ENCODE peak calls at places on chromosomes 12 and 14, in five cellular contexts. B is B cell, U is SK-N-SH, O is GM12878, Y is astrocyte of the spinal cord. S is an unnamed sample.

GRCh38 chr14:22848391-22849164 is 12.2 kb downstream of the MMP14 start:
- DNase-seq in B (peak), U (peak), O (no peak), Y (peak), S (peak)

GRCh38 chr14:69079188-69079742 is 73.7 kb downstream of the DCAF5 start:
- DNase-seq in B (no peak), U (no peak), O (no peak), Y (peak), S (no peak)

GRCh38 chr12:67222302-67222701 is 46.9 kb upstream of the CAND1 start:
- DNase-seq in B (no peak), U (no peak), O (no peak), Y (peak), S (no peak)

GRCh38 chr14:55152052-55152753 is 23.2 kb downstream of the LGALS3 start:
- DNase-seq in B (no peak), U (no peak), O (no peak), Y (no peak), S (no peak)

GRCh38 chr12:22409071-22409951 is 74.8 kb upstream of the ST8SIA1 start:
- DNase-seq in B (no peak), U (no peak), O (peak), Y (peak), S (no peak)

GRCh38 chr14:56474419-56475022 is 105.1 kb upstream of the TMEM260 start:
- DNase-seq in B (peak), U (peak), O (no peak), Y (peak), S (peak)

GRCh38 chr12:108724054-108724889 is 7.0 kb downstream of the CORO1C start:
- DNase-seq in B (peak), U (no peak), O (no peak), Y (peak), S (no peak)

GRCh38 chr14:73997944-73998451 is 21.1 kb downstream of the ENTPD5 start:
- DNase-seq in B (no peak), U (no peak), O (no peak), Y (no peak), S (no peak)

GRCh38 chr12:42686514-42687172 is 97.1 kb upstream of the PRICKLE1 start:
- DNase-seq in B (no peak), U (no peak), O (no peak), Y (no peak), S (no peak)

GRCh38 chr12:98893126-98893525 is 248.0 kb downstream of the APAF1 start:
- DNase-seq in B (no peak), U (peak), O (no peak), Y (no peak), S (no peak)

GRCh38 chr12:102992297-102992696 is 34.8 kb downstream of the ASCL1 start:
- DNase-seq in B (no peak), U (no peak), O (peak), Y (no peak), S (no peak)

GRCh38 chr12:117820216-117820907 is 148.4 kb downstream of the KSR2 start:
- DNase-seq in B (no peak), U (peak), O (no peak), Y (no peak), S (no peak)

GRCh38 chr12:59115526-59115925 is 195.2 kb upstream of the LRIG3 start:
- DNase-seq in B (no peak), U (no peak), O (no peak), Y (no peak), S (peak)

GRCh38 chr12:6078378-6079083 is 45.9 kb downstream of the VWF start:
- DNase-seq in B (no peak), U (no peak), O (no peak), Y (peak), S (no peak)

GRCh38 chr12:52645982-52646381 is 6.0 kb downstream of the KRT2 start:
- DNase-seq in B (no peak), U (no peak), O (no peak), Y (no peak), S (no peak)

GRCh38 chr12:28409892-28410291 is 219.6 kb downstream of the CCDC91 start:
- DNase-seq in B (no peak), U (no peak), O (no peak), Y (peak), S (no peak)

GRCh38 chr12:57771271-57771872 is 533 bp downstream of the METTL1 start:
- DNase-seq in B (peak), U (peak), O (peak), Y (no peak), S (peak)

GRCh38 chr12:1691123-1692007 is 495 bp downstream of the ADIPOR2 start:
- DNase-seq in B (no peak), U (no peak), O (no peak), Y (peak), S (no peak)

GRCh38 chr14:30624132-30624423 is 2.0 kb downstream of the SCFD1 start:
- DNase-seq in B (no peak), U (no peak), O (no peak), Y (no peak), S (no peak)

GRCh38 chr14:51593397-51593796 is 58.3 kb upstream of the FRMD6 start:
- DNase-seq in B (no peak), U (no peak), O (peak), Y (no peak), S (no peak)

GRCh38 chr12:117035287-117035686 is 63.9 kb downstream of the TESC start:
- DNase-seq in B (no peak), U (no peak), O (no peak), Y (no peak), S (no peak)

GRCh38 chr14:78403278-78403815 is 233.2 kb downstream of the NRXN3 start:
- DNase-seq in B (no peak), U (no peak), O (peak), Y (peak), S (no peak)

GRCh38 chr14:37819155-37820015 is 224.0 kb downstream of the TTC6 start:
- DNase-seq in B (no peak), U (no peak), O (no peak), Y (peak), S (peak)

GRCh38 chr14:61188196-61188595 is 92.9 kb downstream of the TMEM30B start:
- DNase-seq in B (no peak), U (no peak), O (no peak), Y (no peak), S (no peak)

GRCh38 chr12:43396671-43397070 is 155.3 kb downstream of the ADAMTS20 start:
- DNase-seq in B (no peak), U (no peak), O (no peak), Y (no peak), S (no peak)

GRCh38 chr12:11664101-11664500 is 14.6 kb downstream of the ETV6 start:
- DNase-seq in B (no peak), U (no peak), O (no peak), Y (no peak), S (no peak)

GRCh38 chr14:96711559-96712267 is 85.5 kb upstream of the VRK1 start:
- DNase-seq in B (no peak), U (no peak), O (no peak), Y (no peak), S (no peak)

GRCh38 chr12:2138871-2139308 is 86.1 kb downstream of the CACNA1C start:
- DNase-seq in B (no peak), U (no peak), O (no peak), Y (peak), S (no peak)

GRCh38 chr12:6368906-6369525 is 6.3 kb downstream of the SCNN1A start:
- DNase-seq in B (no peak), U (no peak), O (no peak), Y (no peak), S (no peak)

GRCh38 chr12:32482226-32482625 is 82.9 kb downstream of the FGD4 start:
- DNase-seq in B (no peak), U (no peak), O (peak), Y (no peak), S (no peak)

GRCh38 chr12:89073027-89073398 is 279.3 kb downstream of the DUSP6 start:
- DNase-seq in B (no peak), U (no peak), O (no peak), Y (peak), S (peak)

GRCh38 chr14:29637406-29637805 is 290.2 kb downstream of the PRKD1 start:
- DNase-seq in B (no peak), U (no peak), O (no peak), Y (peak), S (peak)

GRCh38 chr14:72745991-72746980 is 147.6 kb downstream of the DPF3 start:
- DNase-seq in B (no peak), U (no peak), O (no peak), Y (peak), S (peak)

GRCh38 chr12:18998343-18999270 is 130.9 kb upstream of the PLEKHA5 start:
- DNase-seq in B (no peak), U (peak), O (no peak), Y (peak), S (peak)

GRCh38 chr12:44875954-44876553 is at the start of gene NELL2:
- DNase-seq in B (peak), U (peak), O (no peak), Y (peak), S (no peak)

GRCh38 chr14:100540141-100540925 is 46.9 kb downstream of the BEGAIN start:
- DNase-seq in B (no peak), U (peak), O (no peak), Y (no peak), S (no peak)

GRCh38 chr14:94332063-94332583 is 9.0 kb upstream of the SERPINA6 start:
- DNase-seq in B (no peak), U (no peak), O (no peak), Y (no peak), S (no peak)

GRCh38 chr14:94330857-94331256 is 7.7 kb upstream of the SERPINA6 start:
- DNase-seq in B (no peak), U (no peak), O (no peak), Y (no peak), S (no peak)

GRCh38 chr14:94331462-94331861 is 8.3 kb upstream of the SERPINA6 start:
- DNase-seq in B (no peak), U (no peak), O (no peak), Y (no peak), S (no peak)

GRCh38 chr14:94330432-94330831 is 7.3 kb upstream of the SERPINA6 start:
- DNase-seq in B (no peak), U (no peak), O (no peak), Y (no peak), S (no peak)

GRCh38 chr14:94332587-94332986 is 9.5 kb upstream of the SERPINA6 start:
- DNase-seq in B (no peak), U (no peak), O (no peak), Y (no peak), S (no peak)
- TF ChIP-seq CTCF in B (no peak), U (no peak), O (no peak), Y (no peak), S (no peak)

GRCh38 chr14:34875031-34875922 is at the start of gene BAZ1A:
- DNase-seq in B (peak), U (peak), O (peak), Y (peak), S (peak)
- TF ChIP-seq CTCF in B (no peak), U (peak), O (no peak), Y (no peak), S (peak)

GRCh38 chr12:92928431-92928961 is 599 bp downstream of the EEA1 start:
- DNase-seq in B (peak), U (peak), O (no peak), Y (no peak), S (peak)

GRCh38 chr12:92927436-92928116 is 1.5 kb downstream of the EEA1 start:
- DNase-seq in B (no peak), U (no peak), O (no peak), Y (peak), S (peak)

GRCh38 chr12:92929957-92930356 is 862 bp upstream of the EEA1 start:
- DNase-seq in B (no peak), U (no peak), O (no peak), Y (peak), S (no peak)

GRCh38 chr12:92930421-92930820 is 1.3 kb upstream of the EEA1 start:
- DNase-seq in B (no peak), U (no peak), O (no peak), Y (no peak), S (no peak)

GRCh38 chr12:92928962-92929915 is at the start of gene EEA1:
- DNase-seq in B (peak), U (peak), O (peak), Y (peak), S (peak)
- TF ChIP-seq CTCF in B (no peak), U (peak), O (peak), Y (peak), S (peak)

GRCh38 chr12:123762715-123763052 is 583 bp downstream of the DNAH10 start:
- DNase-seq in B (no peak), U (no peak), O (no peak), Y (no peak), S (no peak)

GRCh38 chr12:123765504-123766035 is 3.5 kb downstream of the DNAH10 start:
- DNase-seq in B (no peak), U (no peak), O (no peak), Y (no peak), S (no peak)

GRCh38 chr12:123764109-123764508 is 2.0 kb downstream of the DNAH10 start:
- DNase-seq in B (no peak), U (no peak), O (no peak), Y (no peak), S (no peak)

GRCh38 chr12:123763093-123763492 is 992 bp downstream of the DNAH10 start:
- DNase-seq in B (no peak), U (no peak), O (no peak), Y (no peak), S (no peak)

DNA sequence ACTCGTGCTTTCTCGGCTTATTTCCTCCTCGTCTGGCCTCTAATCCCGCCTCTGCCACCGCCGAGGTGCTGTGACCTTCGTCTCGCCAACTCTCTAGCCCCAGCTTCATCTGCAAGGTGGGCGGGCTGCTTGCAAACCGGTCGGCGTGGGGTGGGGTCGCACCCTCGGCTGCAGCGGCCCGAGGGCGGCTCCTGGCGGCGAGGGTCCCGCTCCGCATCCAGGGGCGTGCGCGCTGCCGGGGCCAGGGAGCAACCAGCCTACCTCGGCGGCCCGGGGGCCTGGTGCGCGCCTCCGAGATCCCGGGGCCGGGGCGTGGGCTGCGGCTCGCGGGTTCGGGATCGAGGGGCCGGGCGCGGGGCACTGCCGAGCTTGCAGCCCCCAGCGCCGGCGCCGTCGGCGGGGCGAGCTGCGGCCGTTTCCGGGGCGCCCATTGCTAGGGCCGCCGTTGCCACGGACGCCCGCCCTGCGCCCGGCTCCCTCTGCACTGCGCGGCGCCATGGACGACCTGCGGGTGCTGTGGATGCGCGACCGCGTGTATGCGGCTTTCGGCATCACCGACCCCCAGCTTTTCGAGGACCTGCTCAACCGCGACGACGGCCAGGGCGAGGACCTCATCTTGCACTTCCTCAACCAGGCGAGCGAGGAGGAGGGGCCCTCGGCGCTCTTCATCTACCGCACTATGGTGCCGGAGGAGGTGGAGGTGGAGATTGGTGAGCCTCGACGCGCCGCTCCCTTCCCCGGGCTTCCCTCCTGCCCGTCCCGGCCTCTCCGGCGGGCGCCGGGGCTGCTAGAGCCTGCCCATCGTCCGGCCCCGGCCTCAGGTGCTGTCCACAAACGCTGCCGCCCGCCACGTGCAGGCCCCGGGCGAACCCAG is at the start of gene DNAH10:
- DNase-seq in B (peak), U (no peak), O (peak), Y (no peak), S (no peak)
- TF ChIP-seq CTCF in B (peak), U (no peak), O (peak), Y (peak), S (peak)

GRCh38 chr12:95693689-95694088 is 96.9 kb downstream of the NTN4 start:
- DNase-seq in B (no peak), U (no peak), O (no peak), Y (no peak), S (no peak)

GRCh38 chr12:95700316-95700785 is 90.2 kb downstream of the NTN4 start:
- DNase-seq in B (no peak), U (no peak), O (peak), Y (peak), S (peak)

GRCh38 chr12:95694148-95694547 is 96.4 kb downstream of the NTN4 start:
- DNase-seq in B (no peak), U (no peak), O (no peak), Y (no peak), S (no peak)

GRCh38 chr12:95699579-95699978 is 91.0 kb downstream of the NTN4 start:
- DNase-seq in B (no peak), U (no peak), O (no peak), Y (no peak), S (no peak)

GRCh38 chr12:95695741-95696140 is 94.8 kb downstream of the NTN4 start:
- DNase-seq in B (no peak), U (no peak), O (no peak), Y (no peak), S (no peak)
- TF ChIP-seq CTCF in B (no peak), U (no peak), O (no peak), Y (no peak), S (no peak)

S was measured in AG09319.